ENCODE peak calls at places on chromosomes 2 and 18, in eight cellular contexts. I, V, T, Z, S, D, X and H are unnamed samples.

GRCh38 chr2:7377861-7378569 is 460.8 kb downstream of the RNF144A start:
- DNase-seq in Z (peak), S (no peak), V (no peak), T (no peak), X (no peak), D (no peak), I (peak), H (peak)

GRCh38 chr2:19989342-19989680 is 594 bp downstream of the WDR35 start:
- DNase-seq in D (no peak), S (no peak), Z (no peak), X (no peak), V (no peak), T (no peak), I (no peak), H (no peak)

GRCh38 chr2:223319601-223320000 is 267.6 kb downstream of the KCNE4 start:
- DNase-seq in D (no peak), I (no peak), S (no peak), V (no peak), T (no peak), Z (no peak), X (no peak), H (no peak)

GRCh38 chr2:28390857-28391563 is 1.6 kb upstream of the FOSL2 start:
- DNase-seq in S (no peak), X (peak), V (peak), D (peak), I (peak), T (peak), Z (peak), H (peak)

GRCh38 chr2:120749506-120750431 is 14.1 kb downstream of the GLI2 start:
- DNase-seq in Z (no peak), D (no peak), T (peak), V (peak), X (no peak), I (no peak), S (peak), H (no peak)

GRCh38 chr18:78519394-78520062 is 460.1 kb upstream of the SALL3 start:
- DNase-seq in I (no peak), X (no peak), S (no peak), D (no peak), Z (no peak), V (no peak), T (no peak), H (no peak)

GRCh38 chr2:47072018-47072691 is 83.0 kb downstream of the STPG4 start:
- DNase-seq in Z (no peak), I (no peak), S (peak), X (no peak), V (peak), D (peak), T (peak), H (no peak)

GRCh38 chr2:222000326-222000725 is 298.5 kb downstream of the PAX3 start:
- DNase-seq in S (peak), I (no peak), Z (peak), V (peak), X (no peak), D (no peak), T (peak), H (no peak)

GRCh38 chr2:233656443-233656842 is 15.3 kb upstream of the UGT1A9 start:
- DNase-seq in I (no peak), X (no peak), Z (no peak), V (no peak), S (no peak), T (no peak), D (no peak), H (no peak)

GRCh38 chr2:110816404-110817365 is 84.3 kb downstream of the ACOXL start:
- DNase-seq in Z (no peak), I (no peak), X (no peak), V (no peak), D (no peak), S (peak), T (no peak), H (no peak)

GRCh38 chr2:23599691-23600090 is 214.7 kb downstream of the KLHL29 start:
- DNase-seq in Z (no peak), S (no peak), X (no peak), V (no peak), D (peak), T (no peak), I (no peak), H (no peak)

GRCh38 chr2:10931710-10932255 is 20.0 kb downstream of the KCNF1 start:
- DNase-seq in Z (no peak), S (peak), V (peak), T (peak), D (no peak), I (no peak), X (no peak), H (no peak)

GRCh38 chr2:72934683-72935610 is 17.6 kb downstream of the EMX1 start:
- DNase-seq in S (no peak), I (no peak), T (no peak), D (no peak), V (no peak), Z (peak), X (peak), H (no peak)

GRCh38 chr2:109204412-109204811 is 75.4 kb downstream of the SH3RF3 start:
- DNase-seq in Z (peak), I (no peak), X (no peak), S (no peak), V (no peak), T (no peak), D (no peak), H (no peak)

GRCh38 chr2:209451209-209451822 is 27.5 kb downstream of the MAP2 start:
- DNase-seq in X (no peak), V (no peak), T (no peak), Z (no peak), I (no peak), D (no peak), S (no peak), H (no peak)

GRCh38 chr2:155665704-155666103 is 666.8 kb downstream of the NR4A2 start:
- DNase-seq in V (no peak), X (no peak), T (no peak), D (no peak), Z (no peak), I (no peak), S (no peak), H (no peak)

GRCh38 chr2:151640087-151640486 is 94.2 kb downstream of the NEB start:
- DNase-seq in I (no peak), X (no peak), V (no peak), D (no peak), T (no peak), S (no peak), Z (no peak), H (no peak)
- TF ChIP-seq CTCF in I (no peak), X (no peak), V (no peak), D (no peak), T (no peak), S (no peak), Z (no peak), H (peak)

DNA sequence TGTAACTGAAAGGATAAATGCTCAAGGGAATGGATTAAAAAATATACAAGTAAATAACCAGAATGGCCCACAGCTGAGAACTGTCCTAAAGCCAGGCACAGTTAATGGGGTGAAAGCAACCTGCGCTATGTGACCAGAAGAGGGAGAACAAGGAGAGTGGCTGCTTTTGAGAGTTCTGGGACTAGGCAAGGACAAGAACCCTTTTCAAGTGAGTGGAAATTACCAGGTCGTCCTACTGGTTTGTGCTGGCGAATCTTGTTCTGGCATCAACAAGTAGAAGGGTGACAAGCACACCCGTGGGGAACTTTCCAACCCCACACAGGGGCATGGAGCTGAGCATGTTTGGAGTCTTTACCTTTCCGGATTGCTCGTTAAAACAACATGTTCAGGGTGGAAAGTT is 82.8 kb downstream of the TMEM17 start:
- DNase-seq in Z (no peak), D (no peak), S (peak), V (peak), T (peak), X (no peak), I (no peak), H (no peak)
- TF ChIP-seq CTCF in Z (peak), D (no peak), S (peak), V (peak), T (peak), X (no peak), I (no peak), H (no peak)

DNA sequence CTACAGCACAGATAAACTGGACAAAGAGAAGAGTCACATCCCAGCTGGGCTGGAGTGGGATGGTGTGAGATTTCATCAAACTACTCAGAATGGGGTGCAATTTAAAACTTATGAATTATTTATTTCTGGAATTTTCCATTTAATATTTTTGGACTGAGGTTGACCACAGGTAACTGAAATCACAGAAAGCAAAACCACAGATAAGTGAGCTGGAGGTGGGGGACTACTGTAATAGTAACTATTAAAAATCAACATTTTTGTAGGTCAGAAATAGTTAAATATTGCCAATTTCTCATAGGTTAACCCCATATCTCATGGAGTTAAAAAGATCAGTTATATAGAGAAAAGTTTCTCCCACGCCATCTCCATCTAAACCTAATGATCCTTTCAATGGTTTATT is 88.1 kb downstream of the SPOPL start:
- DNase-seq in X (no peak), T (no peak), Z (no peak), D (no peak), I (no peak), S (no peak), V (no peak), H (no peak)
- TF ChIP-seq CTCF in X (no peak), T (no peak), Z (no peak), D (no peak), I (no peak), S (no peak), V (no peak), H (no peak)

GRCh38 chr2:2095360-2096093 is 235.5 kb downstream of the MYT1L start:
- DNase-seq in I (no peak), S (no peak), V (no peak), T (no peak), Z (no peak), D (no peak), X (no peak), H (no peak)
- TF ChIP-seq CTCF in I (no peak), S (no peak), V (no peak), T (no peak), Z (no peak), D (no peak), X (no peak), H (no peak)